ENCODE peak calls at places on chromosomes 11 and 22, in nine cellular contexts. A is bronchial epithelial cell, R is Peyer's patch, S is gastrocnemius medialis, I is WERI-Rb-1, C is ovary, Z is body of pancreas, L is pancreas, B is heart left ventricle. T is an unnamed sample. For H3K36me3, the result is how much of the 10 kb centered on the place peaks cover.

GRCh38 chr11:60756307-60757032 is at the start of gene MS4A15:
- DNase-seq in C (no peak), A (peak), S (no peak), L (no peak), Z (peak), I (peak), R (peak), B (no peak), T (no peak)

GRCh38 chr11:8959546-8960166 is 4.6 kb downstream of the TMEM9B start:
- DNase-seq in S (no peak), R (peak), A (peak), C (peak), Z (peak), B (no peak), L (no peak), I (peak), T (no peak)

GRCh38 chr22:24402460-24403192 is 24.8 kb upstream of the ADORA2A start:
- DNase-seq in B (peak), A (peak), L (peak), Z (peak), C (peak), R (peak), S (peak), I (no peak), T (peak)

GRCh38 chr11:64130618-64131017 is 35.3 kb downstream of the MACROD1 start:
- DNase-seq in Z (no peak), R (no peak), I (no peak), A (no peak), L (no peak), S (no peak), B (no peak), C (no peak), T (no peak)

GRCh38 chr11:59011672-59012071 is 72.4 kb downstream of the GLYATL1 start:
- DNase-seq in C (no peak), I (no peak), R (no peak), Z (no peak), B (no peak), L (no peak), A (no peak), S (no peak), T (no peak)

GRCh38 chr22:42662114-42663021 is 13.2 kb upstream of the CYB5R3 start:
- DNase-seq in S (peak), A (peak), Z (peak), B (peak), R (peak), I (peak), C (peak), L (peak), T (peak)

GRCh38 chr11:61507962-61508824 is at the start of gene LRRC10B:
- DNase-seq in A (no peak), L (peak), R (peak), B (no peak), S (no peak), I (no peak), Z (peak), C (no peak), T (peak)

GRCh38 chr11:120096756-120097191 is 41.1 kb downstream of the TRIM29 start:
- DNase-seq in R (no peak), A (no peak), B (no peak), Z (no peak), L (no peak), I (peak), S (no peak), C (no peak), T (no peak)

GRCh38 chr11:125075900-125076317 is 12.8 kb downstream of the SLC37A2 start:
- DNase-seq in C (no peak), S (peak), Z (no peak), B (no peak), A (peak), R (no peak), I (no peak), L (peak), T (no peak)

GRCh38 chr11:133835258-133836075 is 9.8 kb downstream of the SPATA19 start:
- DNase-seq in R (peak), A (peak), I (peak), C (no peak), Z (peak), B (no peak), S (no peak), L (no peak), T (peak)

GRCh38 chr11:125679397-125679796 is 1.2 kb downstream of the ACRV1 start:
- DNase-seq in S (no peak), R (no peak), C (no peak), A (no peak), Z (no peak), L (no peak), I (no peak), B (no peak), T (no peak)

GRCh38 chr11:107921997-107922396 is 6.3 kb upstream of the RAB39A start:
- DNase-seq in L (no peak), R (no peak), S (no peak), Z (no peak), I (no peak), C (no peak), A (no peak), B (no peak), T (no peak)

GRCh38 chr11:107915229-107915628 is 13.0 kb upstream of the RAB39A start:
- DNase-seq in S (no peak), I (no peak), Z (no peak), L (no peak), R (no peak), A (no peak), C (no peak), B (no peak), T (no peak)

DNA sequence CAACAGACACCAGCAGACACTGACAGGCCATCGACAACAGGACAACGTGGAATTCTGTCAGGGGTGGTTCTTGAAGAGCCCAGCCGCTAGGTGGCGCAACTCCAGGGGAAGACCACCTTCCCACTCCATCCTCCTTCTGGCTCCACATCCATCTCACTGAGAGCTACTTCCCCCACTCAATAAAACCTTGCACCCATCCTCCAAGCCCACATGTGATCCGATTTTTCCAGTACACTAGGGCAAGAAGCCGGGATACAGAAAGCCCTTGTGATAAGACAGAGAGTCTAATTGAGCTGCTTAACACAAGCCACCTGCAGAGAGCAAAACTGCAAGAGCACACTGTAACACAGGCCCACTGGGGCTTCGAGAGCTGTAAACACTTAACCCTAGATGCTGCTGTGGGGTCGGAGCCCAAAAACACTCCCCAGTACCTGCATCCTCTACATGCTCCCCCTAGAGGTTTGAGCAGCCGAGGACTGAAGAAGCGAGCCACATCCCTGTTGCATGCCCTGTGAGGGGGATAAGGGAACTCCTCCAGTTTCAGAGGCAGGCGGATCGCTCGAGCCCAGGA is 11.5 kb upstream of the RAB39A start:
- DNase-seq in Z (no peak), B (peak), S (no peak), A (no peak), L (no peak), I (peak), C (no peak), R (peak), T (peak)
- TF ChIP-seq CTCF in Z (no peak), B (no peak), S (no peak), A (peak), L (peak), I (peak), C (no peak), R (no peak), T (peak)

GRCh38 chr11:71255323-71255722 is 2.9 kb upstream of the SHANK2 start:
- DNase-seq in L (no peak), C (no peak), B (no peak), S (no peak), Z (peak), A (peak), R (no peak), I (no peak), T (peak)
- H3K36me3 ChIP-seq in L (under half), C (under half), B (under half), S (under half), Z (under half), A (under half), R (under half), I (under half), T (under half)

GRCh38 chr22:44211946-44212930 is 31.5 kb downstream of the PARVG start:
- DNase-seq in C (no peak), Z (no peak), L (peak), S (no peak), B (no peak), I (peak), R (no peak), A (no peak), T (no peak)
- H3K4me3 ChIP-seq in C (no peak), Z (no peak), L (no peak), S (no peak), B (no peak), I (no peak), R (no peak), A (no peak), T (no peak)

GRCh38 chr22:45210577-45211431 is 29.9 kb downstream of the KIAA0930 start:
- DNase-seq in R (no peak), A (no peak), L (peak), B (no peak), S (no peak), I (no peak), C (no peak), Z (no peak), T (no peak)

GRCh38 chr22:45212992-45213751 is 27.5 kb downstream of the KIAA0930 start:
- DNase-seq in R (no peak), L (peak), Z (no peak), B (no peak), C (peak), I (no peak), S (no peak), A (no peak), T (peak)

GRCh38 chr22:45211848-45212247 is 28.8 kb downstream of the KIAA0930 start:
- DNase-seq in C (no peak), A (no peak), B (no peak), Z (no peak), R (no peak), S (no peak), I (no peak), L (peak), T (no peak)

GRCh38 chr22:45211435-45211834 is 29.3 kb downstream of the KIAA0930 start:
- DNase-seq in B (no peak), S (no peak), I (no peak), R (peak), Z (no peak), L (peak), A (no peak), C (no peak), T (no peak)

GRCh38 chr22:45212306-45212709 is 28.4 kb downstream of the KIAA0930 start:
- DNase-seq in R (peak), S (peak), C (peak), Z (no peak), L (peak), B (peak), A (peak), I (peak), T (peak)
- TF ChIP-seq CTCF in R (no peak), S (peak), C (no peak), Z (no peak), L (no peak), B (peak), A (no peak), I (no peak), T (no peak)

DNA sequence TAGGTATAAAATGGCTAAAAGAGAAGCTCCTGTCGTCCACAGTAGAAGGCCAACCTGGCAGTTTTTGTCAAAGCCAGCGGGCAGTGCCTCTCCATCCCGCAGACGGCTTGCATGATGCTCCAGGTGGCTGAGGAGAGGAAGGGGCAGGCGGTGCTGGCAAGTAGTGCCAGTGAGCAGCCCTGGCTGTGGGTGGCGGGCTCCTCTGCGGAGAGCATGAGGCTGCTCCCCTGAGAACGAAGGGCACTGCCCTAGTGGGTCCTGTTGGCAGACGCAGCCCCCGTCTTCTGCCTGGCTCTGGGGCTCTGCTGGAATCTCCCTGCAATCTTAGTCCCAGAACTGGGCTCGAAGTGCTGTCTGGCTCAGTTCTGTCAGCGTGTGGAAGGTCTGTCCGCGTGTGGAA is 50.9 kb downstream of the SBF1 start:
- DNase-seq in C (no peak), A (no peak), S (no peak), B (no peak), L (no peak), I (no peak), Z (no peak), R (no peak), T (no peak)
- H3K36me3 ChIP-seq in C (under half), A (under half), S (half or more), B (half or more), L (under half), I (half or more), Z (under half), R (half or more), T (under half)

DNA sequence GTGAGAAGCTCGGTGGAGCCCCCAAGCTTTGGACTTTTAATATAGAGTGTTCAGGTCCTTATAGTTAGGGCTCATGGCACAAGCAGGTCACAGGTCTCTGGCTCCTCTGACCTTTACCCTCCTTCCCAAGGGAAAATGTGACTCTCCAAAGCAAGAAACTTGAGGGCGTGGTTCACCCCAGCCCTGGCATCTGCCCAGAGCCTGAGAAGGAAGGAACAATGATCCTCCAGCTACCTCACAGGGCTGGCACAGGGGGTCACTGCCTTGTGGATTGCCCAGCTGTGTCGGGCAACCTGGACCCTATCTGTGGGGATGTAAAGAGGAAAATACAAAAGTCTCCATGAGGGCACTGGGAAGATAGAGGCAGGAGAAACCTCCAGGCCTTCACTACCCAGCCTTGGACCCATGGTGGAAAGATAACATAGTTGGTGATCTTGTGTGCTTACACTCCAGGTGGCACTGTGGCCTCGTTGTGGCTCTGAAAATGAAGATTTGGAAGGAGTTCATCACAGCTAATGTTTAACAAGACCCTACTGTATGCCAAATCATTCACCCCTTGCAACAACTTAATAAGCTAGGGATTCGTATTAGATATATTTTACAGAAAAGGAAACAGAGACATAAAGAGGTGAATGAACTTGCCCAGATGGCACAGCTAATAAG is 3.8 kb upstream of the ZNF195 start:
- DNase-seq in S (no peak), R (no peak), L (no peak), C (no peak), A (no peak), B (no peak), I (no peak), Z (no peak), T (peak)
- H3K4me3 ChIP-seq in S (no peak), R (no peak), L (no peak), C (no peak), A (no peak), B (no peak), I (no peak), Z (no peak), T (no peak)

DNA sequence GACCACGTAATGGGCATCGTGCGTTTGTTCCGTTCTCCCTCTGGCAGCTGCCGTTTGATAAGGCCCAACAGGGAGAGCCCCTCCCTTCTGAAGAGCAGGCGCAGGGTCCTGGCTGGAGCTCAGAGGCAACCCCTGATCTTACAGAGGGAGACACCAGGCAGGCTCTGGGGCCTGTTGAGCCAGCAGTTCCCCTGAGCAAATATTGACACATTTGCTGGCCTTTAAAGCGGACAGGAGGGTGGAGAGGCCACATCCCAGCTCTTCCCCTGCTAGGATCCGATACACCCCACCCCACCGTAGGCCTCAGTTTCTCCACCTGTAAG is 11.8 kb upstream of the C1QTNF6 start:
- DNase-seq in I (no peak), A (peak), L (no peak), R (no peak), Z (no peak), B (no peak), C (no peak), S (peak), T (no peak)
- TF ChIP-seq CTCF in I (no peak), A (no peak), L (no peak), R (no peak), Z (no peak), B (no peak), C (no peak), S (no peak), T (no peak)

DNA sequence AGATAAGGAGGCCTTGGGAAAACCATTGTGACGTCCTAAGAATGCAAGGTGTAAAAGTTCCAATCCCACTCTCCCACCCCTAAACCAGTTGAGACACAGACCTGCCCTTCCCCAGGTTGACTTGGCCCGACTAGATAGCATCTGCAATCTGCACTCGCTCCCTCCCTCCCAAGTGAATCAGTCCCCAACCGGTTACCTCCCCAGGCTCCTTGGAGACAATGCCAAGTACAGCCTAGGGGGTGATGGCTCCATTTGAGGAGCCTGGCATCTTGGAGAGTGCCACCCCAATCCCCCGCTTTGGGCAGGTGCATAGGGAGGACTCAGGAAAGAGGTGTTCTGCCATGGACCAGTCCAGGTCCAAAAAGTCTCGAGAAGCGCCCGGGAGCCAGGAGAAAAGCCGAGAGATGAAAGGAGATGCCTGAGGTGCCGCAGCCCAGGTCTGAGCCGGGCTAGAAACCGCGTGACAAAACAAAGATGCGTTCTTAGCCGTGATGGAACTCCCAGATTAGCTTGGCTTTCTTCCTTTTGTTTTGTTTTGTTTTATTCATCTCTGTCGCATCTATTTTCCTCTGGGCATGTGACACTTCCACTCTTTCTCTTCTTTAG is 18.7 kb upstream of the SNX32 start:
- DNase-seq in C (no peak), S (no peak), L (no peak), R (no peak), B (no peak), Z (no peak), I (no peak), A (no peak), T (no peak)
- H3K36me3 ChIP-seq in C (under half), S (under half), L (under half), R (under half), B (under half), Z (under half), I (under half), A (under half), T (under half)

T was measured in mucosa of descending colon.